ENCODE peak calls at places on chromosomes 4 and X, in nine cellular contexts. L is astrocyte; T is dorsolateral prefrontal cortex; H is CD8-positive, alpha-beta T cell; S is stomach; Q is Caco-2; C is tibial nerve; W is heart right ventricle; A is pancreas. O is an unnamed sample. For H3K27me3, the result is how much of the 10 kb centered on the place peaks cover.

GRCh38 chrX:118347131-118347530 is 1.2 kb downstream of the WDR44 start:
- DNase-seq in L (peak), T (no peak), H (no peak), S (no peak), Q (no peak), C (no peak), W (no peak), A (no peak), O (no peak)

GRCh38 chr4:88535090-88535755 is 11.6 kb upstream of the PYURF start:
- DNase-seq in L (no peak), T (no peak), H (no peak), S (no peak), Q (no peak), C (no peak), W (no peak), A (no peak), O (no peak)

GRCh38 chr4:78520808-78521226 is 30.8 kb upstream of the ANXA3 start:
- DNase-seq in L (peak), T (no peak), H (no peak), S (no peak), Q (no peak), C (no peak), W (no peak), A (no peak), O (no peak)

GRCh38 chrX:140034916-140035315 is 69.6 kb upstream of the CXorf66 start:
- DNase-seq in L (no peak), T (no peak), H (no peak), S (no peak), Q (no peak), C (no peak), W (no peak), A (no peak), O (no peak)

GRCh38 chr4:80142396-80143304 is 54.7 kb upstream of the PRDM8 start:
- DNase-seq in L (peak), T (no peak), H (no peak), S (no peak), Q (no peak), C (no peak), W (no peak), A (no peak), O (no peak)

GRCh38 chrX:130829526-130830515 is 73.2 kb downstream of the ENOX2 start:
- DNase-seq in L (no peak), T (no peak), H (no peak), S (no peak), Q (no peak), C (no peak), W (no peak), A (no peak), O (no peak)

GRCh38 chr4:100269446-100269845 is 79.2 kb upstream of the DDIT4L start:
- DNase-seq in L (no peak), T (no peak), H (no peak), S (no peak), Q (no peak), C (no peak), W (no peak), A (no peak), O (no peak)

GRCh38 chrX:52425710-52426245 is 57.0 kb downstream of the XAGE2 start:
- DNase-seq in L (peak), T (no peak), H (no peak), S (no peak), Q (peak), C (no peak), W (no peak), A (no peak), O (no peak)

GRCh38 chr4:130393246-130394041 is 1297.5 kb downstream of the C4orf33 start:
- DNase-seq in L (peak), T (no peak), H (no peak), S (no peak), Q (no peak), C (no peak), W (no peak), A (no peak), O (no peak)

GRCh38 chrX:102651968-102652744 is 873 bp downstream of the GPRASP1 start:
- DNase-seq in L (no peak), T (peak), H (peak), S (no peak), Q (no peak), C (no peak), W (peak), A (no peak), O (peak)

GRCh38 chrX:31353095-31353494 is 281.3 kb upstream of the FTHL17 start:
- DNase-seq in L (peak), T (no peak), H (no peak), S (no peak), Q (peak), C (no peak), W (no peak), A (no peak), O (no peak)

GRCh38 chr4:109355835-109356234 is 53.4 kb upstream of the COL25A1 start:
- DNase-seq in L (no peak), T (no peak), H (no peak), S (no peak), Q (no peak), C (no peak), W (no peak), A (no peak), O (no peak)

GRCh38 chrX:113973706-113974105 is 610.2 kb upstream of the HTR2C start:
- DNase-seq in L (no peak), T (no peak), H (no peak), S (no peak), Q (no peak), C (no peak), W (no peak), A (no peak), O (no peak)

GRCh38 chr4:152464030-152464823 is 71.7 kb downstream of the FBXW7 start:
- DNase-seq in L (no peak), T (no peak), H (no peak), S (no peak), Q (no peak), C (no peak), W (no peak), A (no peak), O (no peak)

GRCh38 chrX:84192006-84192405 is 4.0 kb upstream of the RPS6KA6 start:
- DNase-seq in L (no peak), T (no peak), H (no peak), S (no peak), Q (no peak), C (no peak), W (no peak), A (no peak), O (no peak)

GRCh38 chrX:84186603-84187358 is 1.2 kb downstream of the RPS6KA6 start:
- DNase-seq in L (no peak), T (no peak), H (no peak), S (no peak), Q (peak), C (no peak), W (no peak), A (no peak), O (no peak)

GRCh38 chrX:84187501-84188319 is at the start of gene RPS6KA6:
- DNase-seq in L (peak), T (peak), H (no peak), S (no peak), Q (peak), C (no peak), W (no peak), A (peak), O (peak)

GRCh38 chrX:84189125-84189524 is 1.1 kb upstream of the RPS6KA6 start:
- DNase-seq in L (no peak), T (no peak), H (no peak), S (no peak), Q (peak), C (no peak), W (no peak), A (no peak), O (no peak)

DNA sequence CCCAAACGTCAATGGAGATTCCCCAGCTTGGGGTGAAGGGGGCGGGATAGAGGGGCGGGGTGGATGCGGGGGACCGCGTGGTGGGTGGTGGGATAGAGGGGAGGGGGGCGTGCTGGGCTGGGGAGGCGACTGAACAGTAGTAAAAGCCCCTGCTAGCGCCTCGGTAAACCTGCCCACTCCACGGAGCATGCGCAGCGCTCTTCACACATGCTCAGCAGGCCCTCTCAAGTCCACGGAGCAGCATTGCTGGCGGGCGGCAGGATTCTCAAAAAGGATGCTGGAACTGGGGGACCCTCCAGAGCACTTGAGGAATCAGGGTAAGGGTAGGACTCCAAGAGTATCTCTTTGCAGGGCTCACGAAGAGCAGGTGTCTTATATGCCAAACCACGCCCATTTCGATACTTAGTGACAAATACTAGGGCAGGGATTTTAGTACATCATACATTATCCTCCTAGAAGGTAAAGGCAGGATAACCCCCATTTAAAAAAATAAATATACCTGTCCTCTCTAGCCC is 378 bp upstream of the RPS6KA6 start:
- DNase-seq in L (peak), T (peak), H (no peak), S (peak), Q (peak), C (no peak), W (peak), A (peak), O (peak)
- TF ChIP-seq CTCF in L (no peak), T (no peak), H (no peak), S (no peak), Q (no peak), C (no peak), W (no peak), A (no peak), O (no peak)

GRCh38 chr4:186684889-186685309 is 38.8 kb downstream of the FAT1 start:
- DNase-seq in L (no peak), T (no peak), H (no peak), S (peak), Q (peak), C (no peak), W (no peak), A (no peak), O (no peak)
- H3K4me3 ChIP-seq in L (no peak), T (no peak), H (no peak), S (no peak), Q (peak), C (no peak), W (no peak), A (no peak), O (no peak)

GRCh38 chr4:6495296-6495590 is 22.8 kb upstream of the PPP2R2C start:
- DNase-seq in L (no peak), T (no peak), H (no peak), S (no peak), Q (no peak), C (no peak), W (no peak), A (no peak), O (no peak)
- H3K27me3 ChIP-seq in L (under half), T (under half), H (under half), S (half or more), Q (under half), C (under half), W (under half), A (under half), O (under half)

GRCh38 chr4:156873776-156874175 is 97.8 kb downstream of the PDGFC start:
- DNase-seq in L (no peak), T (no peak), H (no peak), S (no peak), Q (no peak), C (no peak), W (no peak), A (no peak), O (no peak)
- TF ChIP-seq CTCF in L (no peak), T (no peak), H (no peak), S (no peak), Q (no peak), C (no peak), W (no peak), A (no peak), O (no peak)

GRCh38 chr4:40305329-40306193 is 29.6 kb upstream of the CHRNA9 start:
- DNase-seq in L (no peak), T (no peak), H (no peak), S (no peak), Q (no peak), C (no peak), W (no peak), A (no peak), O (no peak)

GRCh38 chr4:40306991-40307390 is 28.1 kb upstream of the CHRNA9 start:
- DNase-seq in L (no peak), T (no peak), H (no peak), S (no peak), Q (no peak), C (no peak), W (no peak), A (no peak), O (no peak)

GRCh38 chr4:40308528-40309122 is 26.5 kb upstream of the CHRNA9 start:
- DNase-seq in L (no peak), T (no peak), H (no peak), S (no peak), Q (no peak), C (no peak), W (no peak), A (no peak), O (no peak)

GRCh38 chr4:40307627-40308497 is 27.3 kb upstream of the CHRNA9 start:
- DNase-seq in L (no peak), T (no peak), H (peak), S (peak), Q (no peak), C (no peak), W (peak), A (no peak), O (no peak)

GRCh38 chr4:40306203-40306602 is 28.9 kb upstream of the CHRNA9 start:
- DNase-seq in L (no peak), T (no peak), H (no peak), S (no peak), Q (no peak), C (no peak), W (no peak), A (no peak), O (no peak)
- H3K4me3 ChIP-seq in L (no peak), T (no peak), H (no peak), S (no peak), Q (no peak), C (no peak), W (no peak), A (no peak), O (no peak)

GRCh38 chr4:1578301-1578781 is 105.8 kb downstream of the FAM53A start:
- DNase-seq in L (no peak), T (no peak), H (no peak), S (no peak), Q (no peak), C (no peak), W (no peak), A (peak), O (peak)

GRCh38 chr4:1578968-1579833 is 104.9 kb downstream of the FAM53A start:
- DNase-seq in L (peak), T (no peak), H (peak), S (peak), Q (peak), C (peak), W (peak), A (peak), O (peak)

GRCh38 chr4:1577818-1578217 is 106.3 kb downstream of the FAM53A start:
- DNase-seq in L (no peak), T (no peak), H (no peak), S (no peak), Q (no peak), C (no peak), W (no peak), A (peak), O (no peak)

GRCh38 chr4:1582227-1582626 is 101.9 kb downstream of the FAM53A start:
- DNase-seq in L (no peak), T (no peak), H (no peak), S (peak), Q (no peak), C (no peak), W (no peak), A (peak), O (no peak)

DNA sequence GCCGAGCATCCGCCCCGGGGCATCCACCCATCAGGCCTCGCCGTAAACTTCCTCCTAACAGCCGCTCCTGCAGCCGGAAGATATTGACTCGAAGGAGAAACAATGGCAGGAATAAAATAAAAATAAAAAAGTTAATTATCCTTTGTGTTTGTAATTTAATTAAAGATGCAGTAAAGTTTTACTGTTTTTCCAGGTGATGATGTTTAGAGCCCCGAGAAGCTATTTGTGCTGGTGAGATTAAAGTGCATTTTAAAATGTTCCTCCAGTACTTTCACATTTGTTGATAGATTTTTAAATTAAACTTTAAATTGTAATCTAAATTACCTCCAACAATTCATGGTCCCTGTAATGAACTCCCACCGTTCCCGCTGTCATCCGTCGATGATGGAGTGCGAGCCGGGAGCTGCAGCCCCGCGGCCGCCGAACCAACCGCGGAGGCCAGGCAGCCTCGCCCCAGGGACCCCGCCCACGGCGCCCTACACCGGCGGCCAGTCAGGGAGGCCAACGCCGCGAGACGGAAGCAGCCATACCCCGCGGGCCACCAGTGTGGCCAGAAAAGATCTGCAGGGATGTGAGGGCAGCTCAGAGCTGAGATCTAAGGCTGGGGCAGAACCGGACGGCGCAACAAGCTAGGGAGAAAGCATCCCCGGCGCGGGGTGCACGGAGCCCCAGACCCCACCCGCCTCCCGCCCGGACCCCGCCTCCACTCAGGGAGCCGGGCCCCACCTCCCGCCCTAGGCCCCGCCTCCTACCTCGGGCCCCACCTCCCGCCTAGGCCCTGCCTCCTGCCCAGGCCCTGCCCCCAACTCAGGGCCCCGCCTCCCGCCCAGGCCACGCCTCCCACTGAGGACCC is 104.1 kb downstream of the FAM53A start:
- DNase-seq in L (peak), T (no peak), H (peak), S (peak), Q (peak), C (peak), W (peak), A (peak), O (peak)
- H3K27me3 ChIP-seq in L (under half), T (under half), H (under half), S (under half), Q (under half), C (under half), W (under half), A (under half), O (under half)

GRCh38 chrX:39242187-39242586 is 440.9 kb downstream of the MID1IP1 start:
- DNase-seq in L (peak), T (no peak), H (no peak), S (peak), Q (peak), C (no peak), W (peak), A (no peak), O (peak)
- TF ChIP-seq CTCF in L (peak), T (peak), H (no peak), S (peak), Q (peak), C (no peak), W (peak), A (peak), O (peak)

O was measured in WERI-Rb-1.